ENCODE peak calls at places on chromosome X, in five cellular contexts. One of them, this sample, is unnamed.

GRCh38 chrX:12987340-12987739 is 12.4 kb downstream of the TMSB4X start:
- DNase-seq in Caco-2: no peak
- DNase-seq in cardiac fibroblast: no peak
- DNase-seq in epithelial cell of esophagus: no peak
- DNase-seq in AG10803: no peak
- DNase-seq in this sample: no peak

GRCh38 chrX:153659268-153659667 is 12.3 kb downstream of the DUSP9 start:
- DNase-seq in Caco-2: no peak
- DNase-seq in cardiac fibroblast: no peak
- DNase-seq in epithelial cell of esophagus: no peak
- DNase-seq in AG10803: no peak
- DNase-seq in this sample: no peak

GRCh38 chrX:53882331-53882730 is 161.9 kb downstream of the PHF8 start:
- DNase-seq in Caco-2: peak
- DNase-seq in cardiac fibroblast: peak
- DNase-seq in epithelial cell of esophagus: peak
- DNase-seq in AG10803: peak
- DNase-seq in this sample: no peak

GRCh38 chrX:150544222-150544787 is 24.1 kb upstream of the MTM1 start:
- DNase-seq in Caco-2: no peak
- DNase-seq in cardiac fibroblast: peak
- DNase-seq in epithelial cell of esophagus: no peak
- DNase-seq in AG10803: no peak
- DNase-seq in this sample: no peak

GRCh38 chrX:19121898-19122640 is at the start of gene ADGRG2:
- DNase-seq in Caco-2: no peak
- DNase-seq in cardiac fibroblast: peak
- DNase-seq in epithelial cell of esophagus: peak
- DNase-seq in AG10803: peak
- DNase-seq in this sample: no peak

GRCh38 chrX:2829066-2829430 is 318 bp downstream of the GYG2 start:
- DNase-seq in Caco-2: peak
- DNase-seq in cardiac fibroblast: no peak
- DNase-seq in epithelial cell of esophagus: no peak
- DNase-seq in AG10803: no peak
- DNase-seq in this sample: no peak

GRCh38 chrX:24982306-24982965 is 33.3 kb downstream of the ARX start:
- DNase-seq in Caco-2: no peak
- DNase-seq in cardiac fibroblast: no peak
- DNase-seq in epithelial cell of esophagus: no peak
- DNase-seq in AG10803: peak
- DNase-seq in this sample: no peak

GRCh38 chrX:124212622-124213021 is 119.8 kb upstream of the TEX13D start:
- DNase-seq in Caco-2: no peak
- DNase-seq in cardiac fibroblast: no peak
- DNase-seq in epithelial cell of esophagus: peak
- DNase-seq in AG10803: peak
- DNase-seq in this sample: no peak

GRCh38 chrX:13863326-13863725 is 46.4 kb upstream of the GPM6B start:
- DNase-seq in Caco-2: no peak
- DNase-seq in cardiac fibroblast: no peak
- DNase-seq in epithelial cell of esophagus: no peak
- DNase-seq in AG10803: no peak
- DNase-seq in this sample: no peak

GRCh38 chrX:10052906-10053625 is 85.9 kb downstream of the CLDN34 start:
- DNase-seq in Caco-2: no peak
- DNase-seq in cardiac fibroblast: peak
- DNase-seq in epithelial cell of esophagus: no peak
- DNase-seq in AG10803: peak
- DNase-seq in this sample: no peak

GRCh38 chrX:15719324-15719968 is 18.6 kb upstream of the CA5B start:
- DNase-seq in Caco-2: no peak
- DNase-seq in cardiac fibroblast: no peak
- DNase-seq in epithelial cell of esophagus: no peak
- DNase-seq in AG10803: no peak
- DNase-seq in this sample: no peak

GRCh38 chrX:8090482-8090881 is 80.6 kb downstream of the VCX2 start:
- DNase-seq in Caco-2: no peak
- DNase-seq in cardiac fibroblast: no peak
- DNase-seq in epithelial cell of esophagus: peak
- DNase-seq in AG10803: no peak
- DNase-seq in this sample: no peak

GRCh38 chrX:125998432-125998831 is 167.7 kb downstream of the DCAF12L2 start:
- DNase-seq in Caco-2: no peak
- DNase-seq in cardiac fibroblast: no peak
- DNase-seq in epithelial cell of esophagus: peak
- DNase-seq in AG10803: no peak
- DNase-seq in this sample: no peak

DNA sequence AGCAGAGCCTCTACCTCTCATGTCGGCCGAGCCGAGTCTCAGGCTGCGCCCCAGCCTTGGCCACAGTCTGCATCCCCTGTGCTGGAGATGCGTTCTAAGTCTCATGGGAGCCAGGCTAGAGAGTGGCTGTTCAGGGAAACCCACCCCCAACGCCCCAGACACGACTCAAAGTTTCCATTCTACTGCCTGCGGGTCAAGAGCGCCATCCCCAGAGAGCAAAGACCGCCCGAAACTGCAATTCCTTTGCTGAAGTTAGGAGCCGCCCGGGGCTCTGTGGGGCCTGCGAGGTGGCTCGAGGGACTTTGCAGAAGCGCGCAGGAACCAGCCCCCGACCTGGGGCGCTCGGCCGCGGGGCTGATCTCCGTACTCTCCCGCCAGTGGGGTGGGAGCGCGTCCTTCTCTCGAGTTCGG is 10.0 kb upstream of the ELF4 start:
- DNase-seq in Caco-2: no peak
- DNase-seq in cardiac fibroblast: no peak
- DNase-seq in epithelial cell of esophagus: no peak
- DNase-seq in AG10803: no peak
- DNase-seq in this sample: no peak
- H3K4me3 ChIP-seq in Caco-2: no peak
- H3K4me3 ChIP-seq in cardiac fibroblast: peak
- H3K4me3 ChIP-seq in epithelial cell of esophagus: peak
- H3K4me3 ChIP-seq in AG10803: peak
- H3K4me3 ChIP-seq in this sample: peak

GRCh38 chrX:56221101-56221500 is 11.1 kb upstream of the KLF8 start:
- DNase-seq in Caco-2: no peak
- DNase-seq in cardiac fibroblast: no peak
- DNase-seq in epithelial cell of esophagus: no peak
- DNase-seq in AG10803: no peak
- DNase-seq in this sample: no peak

GRCh38 chrX:56222473-56223000 is 9.6 kb upstream of the KLF8 start:
- DNase-seq in Caco-2: no peak
- DNase-seq in cardiac fibroblast: no peak
- DNase-seq in epithelial cell of esophagus: no peak
- DNase-seq in AG10803: no peak
- DNase-seq in this sample: no peak

GRCh38 chrX:56216332-56216731 is 15.8 kb upstream of the KLF8 start:
- DNase-seq in Caco-2: no peak
- DNase-seq in cardiac fibroblast: no peak
- DNase-seq in epithelial cell of esophagus: no peak
- DNase-seq in AG10803: no peak
- DNase-seq in this sample: no peak

GRCh38 chrX:56219702-56220101 is 12.5 kb upstream of the KLF8 start:
- DNase-seq in Caco-2: no peak
- DNase-seq in cardiac fibroblast: no peak
- DNase-seq in epithelial cell of esophagus: peak
- DNase-seq in AG10803: no peak
- DNase-seq in this sample: no peak
- TF ChIP-seq CTCF in Caco-2: no peak
- TF ChIP-seq CTCF in cardiac fibroblast: no peak
- TF ChIP-seq CTCF in epithelial cell of esophagus: peak
- TF ChIP-seq CTCF in AG10803: peak
- TF ChIP-seq CTCF in this sample: no peak

GRCh38 chrX:131288738-131289511 is at the start of gene IGSF1:
- DNase-seq in Caco-2: no peak
- DNase-seq in cardiac fibroblast: peak
- DNase-seq in epithelial cell of esophagus: peak
- DNase-seq in AG10803: peak
- DNase-seq in this sample: no peak
- H3K4me3 ChIP-seq in Caco-2: no peak
- H3K4me3 ChIP-seq in cardiac fibroblast: no peak
- H3K4me3 ChIP-seq in epithelial cell of esophagus: no peak
- H3K4me3 ChIP-seq in AG10803: no peak
- H3K4me3 ChIP-seq in this sample: no peak

DNA sequence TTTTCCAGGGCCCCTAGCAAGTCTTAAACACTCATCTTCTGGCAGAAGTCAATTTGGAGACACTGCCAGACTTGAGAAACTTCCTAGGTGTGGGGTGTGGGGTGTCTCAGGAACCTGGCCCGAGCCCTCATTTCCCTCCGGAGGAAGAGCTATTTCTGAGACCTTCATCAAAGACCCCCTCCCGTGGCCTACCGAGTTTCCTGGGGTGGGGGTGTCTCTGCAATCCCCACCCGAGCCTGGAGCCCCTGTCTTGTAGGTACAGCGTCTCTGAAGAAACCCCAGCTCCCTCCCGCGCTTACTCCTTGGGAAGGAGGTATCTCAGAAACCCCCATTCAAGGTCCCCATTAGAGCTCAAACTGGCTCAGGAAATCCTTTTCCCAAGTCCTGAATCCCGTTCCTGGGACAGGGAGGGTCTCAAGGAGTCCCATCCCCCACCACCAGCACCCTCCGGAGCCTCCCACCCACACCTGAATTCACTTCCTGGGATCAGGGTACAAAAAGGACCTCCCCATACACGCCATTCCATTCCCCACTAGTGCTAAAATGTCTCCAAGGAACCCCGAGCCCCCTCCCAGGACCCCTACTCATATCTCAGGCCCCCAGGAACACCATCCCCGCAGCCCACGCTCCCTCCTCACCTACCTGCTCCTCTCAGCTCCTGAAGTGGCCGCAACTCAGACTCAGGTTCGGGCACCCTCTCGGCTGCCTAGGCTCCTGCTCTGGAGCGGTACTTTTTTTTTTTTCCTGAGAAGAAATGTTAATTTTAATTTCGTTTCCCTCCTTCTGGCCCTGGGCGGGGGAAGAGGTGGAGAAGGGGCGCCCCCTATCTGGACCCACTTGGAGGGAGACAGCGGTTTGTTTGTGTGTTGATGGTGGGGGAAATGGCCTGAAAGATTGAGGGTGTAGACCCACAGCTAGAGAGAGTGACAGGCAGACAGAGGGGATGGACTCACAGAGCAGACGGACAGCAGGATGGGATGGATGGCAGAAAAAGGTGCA is 1.1 kb downstream of the SLC38A5 start:
- DNase-seq in Caco-2: no peak
- DNase-seq in cardiac fibroblast: no peak
- DNase-seq in epithelial cell of esophagus: no peak
- DNase-seq in AG10803: no peak
- DNase-seq in this sample: no peak
- TF ChIP-seq CTCF in Caco-2: no peak
- TF ChIP-seq CTCF in cardiac fibroblast: no peak
- TF ChIP-seq CTCF in epithelial cell of esophagus: no peak
- TF ChIP-seq CTCF in AG10803: peak
- TF ChIP-seq CTCF in this sample: no peak

GRCh38 chrX:28549839-28550238 is 37.4 kb upstream of the IL1RAPL1 start:
- DNase-seq in Caco-2: no peak
- DNase-seq in cardiac fibroblast: no peak
- DNase-seq in epithelial cell of esophagus: peak
- DNase-seq in AG10803: no peak
- DNase-seq in this sample: no peak
- H3K4me3 ChIP-seq in Caco-2: no peak
- H3K4me3 ChIP-seq in cardiac fibroblast: no peak
- H3K4me3 ChIP-seq in epithelial cell of esophagus: no peak
- H3K4me3 ChIP-seq in AG10803: no peak
- H3K4me3 ChIP-seq in this sample: no peak

DNA sequence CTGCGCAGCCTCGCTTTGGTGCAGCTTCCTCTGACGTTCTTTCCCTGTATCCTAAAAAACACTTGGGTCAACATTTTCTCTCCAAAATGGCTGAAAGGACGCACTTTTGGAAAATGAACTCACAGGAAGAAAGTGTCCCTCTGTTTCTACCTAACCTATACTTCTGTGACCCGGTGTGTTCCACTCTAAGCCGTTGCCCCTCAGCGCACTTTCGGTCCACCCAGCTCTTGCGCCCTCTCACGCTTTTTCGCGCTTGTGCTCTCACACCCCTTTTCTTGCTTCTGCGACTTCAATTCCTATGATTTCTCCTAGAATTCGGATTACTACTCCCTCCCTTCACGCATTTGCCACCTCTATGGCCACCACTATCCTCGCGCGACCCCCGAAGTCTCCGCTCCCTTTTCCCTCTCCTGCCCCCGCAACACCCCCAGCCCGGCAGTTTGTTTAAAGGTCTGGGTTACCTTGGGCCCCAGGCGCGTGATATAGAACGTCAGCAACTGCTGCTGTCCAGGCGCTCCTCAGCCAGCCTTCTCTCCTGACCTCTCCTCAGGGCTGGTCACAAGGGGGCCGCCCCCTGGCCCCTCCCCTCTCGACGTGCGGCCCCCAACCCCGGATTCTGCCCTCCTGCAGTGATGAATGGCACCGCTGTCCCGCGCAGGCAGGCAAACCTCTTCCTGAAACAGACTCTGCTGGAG is at the start of gene USP51:
- DNase-seq in Caco-2: peak
- DNase-seq in cardiac fibroblast: peak
- DNase-seq in epithelial cell of esophagus: no peak
- DNase-seq in AG10803: peak
- DNase-seq in this sample: no peak
- TF ChIP-seq CTCF in Caco-2: no peak
- TF ChIP-seq CTCF in cardiac fibroblast: no peak
- TF ChIP-seq CTCF in epithelial cell of esophagus: no peak
- TF ChIP-seq CTCF in AG10803: no peak
- TF ChIP-seq CTCF in this sample: no peak

DNA sequence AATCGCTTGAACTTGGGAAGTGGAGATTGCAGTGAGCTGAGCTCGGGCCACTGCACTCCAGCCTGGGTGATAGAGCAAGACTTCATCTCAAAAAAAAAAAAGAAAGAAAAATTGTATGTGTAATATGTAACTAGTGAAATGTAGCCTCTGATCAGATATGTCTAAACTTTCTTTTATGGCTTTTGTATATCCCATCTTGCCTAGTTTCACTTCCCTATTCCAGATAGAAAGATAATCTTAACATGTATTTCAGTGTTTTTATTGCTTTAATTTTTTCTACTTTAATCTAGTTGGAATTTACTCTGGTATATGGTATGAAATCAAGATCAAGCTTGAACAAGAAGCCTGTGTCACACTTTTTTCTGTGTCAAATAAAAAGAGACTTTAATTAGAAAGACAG is 1.9 kb upstream of the ZNF41 start:
- DNase-seq in Caco-2: no peak
- DNase-seq in cardiac fibroblast: no peak
- DNase-seq in epithelial cell of esophagus: no peak
- DNase-seq in AG10803: no peak
- DNase-seq in this sample: no peak
- H3K4me3 ChIP-seq in Caco-2: no peak
- H3K4me3 ChIP-seq in cardiac fibroblast: no peak
- H3K4me3 ChIP-seq in epithelial cell of esophagus: no peak
- H3K4me3 ChIP-seq in AG10803: no peak
- H3K4me3 ChIP-seq in this sample: no peak